ENCODE peak calls at places on chromosomes 12 and 14, in ten cellular contexts. One of them, this sample, is unnamed.

GRCh38 chr12:130969223-130969622 is 15.5 kb downstream of the ADGRD1 start:
- DNase-seq in pancreas: no peak
- DNase-seq in sigmoid colon: no peak
- DNase-seq in OCI-LY7: peak; percentile 79
- DNase-seq in PC-3: no peak
- DNase-seq in stomach: no peak
- DNase-seq in body of pancreas: no peak
- DNase-seq in CD8-positive, alpha-beta T cell: no peak
- DNase-seq in heart right ventricle: no peak
- DNase-seq in tibial artery: no peak
- DNase-seq in this sample: no peak

GRCh38 chr12:5587701-5588100 is 155.8 kb downstream of the NTF3 start:
- DNase-seq in pancreas: no peak
- DNase-seq in sigmoid colon: no peak
- DNase-seq in OCI-LY7: no peak
- DNase-seq in PC-3: no peak
- DNase-seq in stomach: no peak
- DNase-seq in body of pancreas: no peak
- DNase-seq in CD8-positive, alpha-beta T cell: no peak
- DNase-seq in heart right ventricle: no peak
- DNase-seq in tibial artery: no peak
- DNase-seq in this sample: no peak

GRCh38 chr12:38516418-38516817 is 199.8 kb downstream of the ALG10B start:
- DNase-seq in pancreas: no peak
- DNase-seq in sigmoid colon: no peak
- DNase-seq in OCI-LY7: no peak
- DNase-seq in PC-3: no peak
- DNase-seq in stomach: no peak
- DNase-seq in body of pancreas: no peak
- DNase-seq in CD8-positive, alpha-beta T cell: no peak
- DNase-seq in heart right ventricle: no peak
- DNase-seq in tibial artery: no peak
- DNase-seq in this sample: no peak

GRCh38 chr14:66920196-66920595 is 269.0 kb upstream of the GARIN2 start:
- DNase-seq in pancreas: no peak
- DNase-seq in sigmoid colon: no peak
- DNase-seq in OCI-LY7: no peak
- DNase-seq in PC-3: no peak
- DNase-seq in stomach: no peak
- DNase-seq in body of pancreas: no peak
- DNase-seq in CD8-positive, alpha-beta T cell: no peak
- DNase-seq in heart right ventricle: no peak
- DNase-seq in tibial artery: no peak
- DNase-seq in this sample: no peak

GRCh38 chr12:13205809-13206559 is 9.5 kb downstream of the EMP1 start:
- DNase-seq in pancreas: no peak
- DNase-seq in sigmoid colon: no peak
- DNase-seq in OCI-LY7: no peak
- DNase-seq in PC-3: peak; percentile 98
- DNase-seq in stomach: no peak
- DNase-seq in body of pancreas: no peak
- DNase-seq in CD8-positive, alpha-beta T cell: no peak
- DNase-seq in heart right ventricle: no peak
- DNase-seq in tibial artery: no peak
- DNase-seq in this sample: no peak

GRCh38 chr12:32155911-32156585 is 49.4 kb downstream of the BICD1 start:
- DNase-seq in pancreas: no peak
- DNase-seq in sigmoid colon: no peak
- DNase-seq in OCI-LY7: no peak
- DNase-seq in PC-3: no peak
- DNase-seq in stomach: no peak
- DNase-seq in body of pancreas: no peak
- DNase-seq in CD8-positive, alpha-beta T cell: no peak
- DNase-seq in heart right ventricle: no peak
- DNase-seq in tibial artery: no peak
- DNase-seq in this sample: no peak

GRCh38 chr12:15664491-15664890 is 124.7 kb downstream of the EPS8 start:
- DNase-seq in pancreas: no peak
- DNase-seq in sigmoid colon: no peak
- DNase-seq in OCI-LY7: no peak
- DNase-seq in PC-3: peak; percentile 76
- DNase-seq in stomach: no peak
- DNase-seq in body of pancreas: no peak
- DNase-seq in CD8-positive, alpha-beta T cell: no peak
- DNase-seq in heart right ventricle: no peak
- DNase-seq in tibial artery: no peak
- DNase-seq in this sample: no peak

GRCh38 chr14:21102472-21103164 is 1.8 kb downstream of the TMEM253 start:
- DNase-seq in pancreas: no peak
- DNase-seq in sigmoid colon: no peak
- DNase-seq in OCI-LY7: peak; percentile 44
- DNase-seq in PC-3: no peak
- DNase-seq in stomach: no peak
- DNase-seq in body of pancreas: no peak
- DNase-seq in CD8-positive, alpha-beta T cell: no peak
- DNase-seq in heart right ventricle: no peak
- DNase-seq in tibial artery: no peak
- DNase-seq in this sample: no peak

GRCh38 chr14:61713724-61714437 is 18.6 kb downstream of the HIF1A start:
- DNase-seq in pancreas: no peak
- DNase-seq in sigmoid colon: no peak
- DNase-seq in OCI-LY7: no peak
- DNase-seq in PC-3: no peak
- DNase-seq in stomach: no peak
- DNase-seq in body of pancreas: no peak
- DNase-seq in CD8-positive, alpha-beta T cell: no peak
- DNase-seq in heart right ventricle: no peak
- DNase-seq in tibial artery: no peak
- DNase-seq in this sample: no peak

GRCh38 chr14:61716956-61717355 is 21.6 kb downstream of the HIF1A start:
- DNase-seq in pancreas: no peak
- DNase-seq in sigmoid colon: no peak
- DNase-seq in OCI-LY7: no peak
- DNase-seq in PC-3: no peak
- DNase-seq in stomach: no peak
- DNase-seq in body of pancreas: no peak
- DNase-seq in CD8-positive, alpha-beta T cell: no peak
- DNase-seq in heart right ventricle: no peak
- DNase-seq in tibial artery: no peak
- DNase-seq in this sample: no peak

GRCh38 chr14:61712137-61712536 is 16.8 kb downstream of the HIF1A start:
- DNase-seq in pancreas: no peak
- DNase-seq in sigmoid colon: no peak
- DNase-seq in OCI-LY7: no peak
- DNase-seq in PC-3: no peak
- DNase-seq in stomach: no peak
- DNase-seq in body of pancreas: no peak
- DNase-seq in CD8-positive, alpha-beta T cell: no peak
- DNase-seq in heart right ventricle: no peak
- DNase-seq in tibial artery: no peak
- DNase-seq in this sample: no peak

GRCh38 chr14:61706096-61706690 is 10.9 kb downstream of the HIF1A start:
- DNase-seq in pancreas: no peak
- DNase-seq in sigmoid colon: no peak
- DNase-seq in OCI-LY7: no peak
- DNase-seq in PC-3: no peak
- DNase-seq in stomach: no peak
- DNase-seq in body of pancreas: no peak
- DNase-seq in CD8-positive, alpha-beta T cell: no peak
- DNase-seq in heart right ventricle: no peak
- DNase-seq in tibial artery: no peak
- DNase-seq in this sample: no peak

DNA sequence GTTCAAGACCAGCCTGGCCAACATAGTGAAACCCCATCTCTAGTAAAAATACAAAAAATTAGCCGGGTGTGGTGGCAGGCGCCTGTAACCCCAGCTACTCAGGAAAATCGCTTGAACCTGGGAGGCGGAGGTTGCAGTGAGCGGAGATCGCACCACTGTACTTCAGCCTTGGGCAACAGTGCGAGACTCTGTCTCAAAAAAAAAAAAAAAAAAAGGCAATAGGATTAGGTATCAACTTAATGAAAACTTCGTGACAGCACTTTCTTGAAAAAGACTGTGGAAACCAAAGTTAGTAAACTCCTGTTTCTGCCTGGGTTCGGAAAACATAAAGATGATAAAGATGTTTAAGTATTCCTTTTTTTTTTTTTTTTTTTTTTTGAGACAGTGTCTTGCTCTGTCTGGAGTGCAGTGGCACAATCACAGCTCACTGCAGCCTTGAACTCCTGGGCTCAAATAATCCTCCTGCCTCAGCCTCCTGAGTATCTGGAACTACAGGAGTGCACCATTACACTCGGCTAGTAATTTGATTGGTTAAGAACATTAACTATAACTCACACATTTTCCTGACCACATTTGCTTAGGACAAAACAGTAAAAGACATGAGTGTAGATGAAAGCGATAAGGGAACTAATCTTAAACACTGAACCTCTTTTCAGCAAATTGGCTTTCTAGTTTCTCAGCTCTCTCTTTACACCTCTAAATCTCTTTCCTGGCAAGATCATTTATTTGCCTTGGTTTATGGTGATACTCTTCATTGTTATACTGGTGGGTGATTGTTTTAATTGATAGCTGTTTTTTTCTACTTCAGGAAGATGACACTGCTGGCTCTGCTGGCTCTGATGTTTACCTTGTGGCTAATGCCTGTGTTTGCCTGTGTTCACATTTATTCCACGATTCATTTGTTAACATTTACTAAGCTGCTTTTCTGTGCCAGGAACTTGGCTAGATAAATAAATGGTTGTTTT is 15.8 kb downstream of the HIF1A start:
- DNase-seq in pancreas: no peak
- DNase-seq in sigmoid colon: no peak
- DNase-seq in OCI-LY7: peak; percentile 46
- DNase-seq in PC-3: peak; percentile 82
- DNase-seq in stomach: no peak
- DNase-seq in body of pancreas: no peak
- DNase-seq in CD8-positive, alpha-beta T cell: no peak
- DNase-seq in heart right ventricle: no peak
- DNase-seq in tibial artery: no peak
- DNase-seq in this sample: no peak
- H3K4me3 ChIP-seq in pancreas: no peak overlapping the region
- H3K4me3 ChIP-seq in sigmoid colon: no peak overlapping the region
- H3K4me3 ChIP-seq in OCI-LY7: peak overlapping the region; percentile 18
- H3K4me3 ChIP-seq in PC-3: no peak overlapping the region
- H3K4me3 ChIP-seq in stomach: no peak overlapping the region
- H3K4me3 ChIP-seq in body of pancreas: no peak overlapping the region
- H3K4me3 ChIP-seq in CD8-positive, alpha-beta T cell: no peak overlapping the region
- H3K4me3 ChIP-seq in heart right ventricle: no peak overlapping the region
- H3K4me3 ChIP-seq in tibial artery: no peak overlapping the region
- H3K4me3 ChIP-seq in this sample: no peak overlapping the region

DNA sequence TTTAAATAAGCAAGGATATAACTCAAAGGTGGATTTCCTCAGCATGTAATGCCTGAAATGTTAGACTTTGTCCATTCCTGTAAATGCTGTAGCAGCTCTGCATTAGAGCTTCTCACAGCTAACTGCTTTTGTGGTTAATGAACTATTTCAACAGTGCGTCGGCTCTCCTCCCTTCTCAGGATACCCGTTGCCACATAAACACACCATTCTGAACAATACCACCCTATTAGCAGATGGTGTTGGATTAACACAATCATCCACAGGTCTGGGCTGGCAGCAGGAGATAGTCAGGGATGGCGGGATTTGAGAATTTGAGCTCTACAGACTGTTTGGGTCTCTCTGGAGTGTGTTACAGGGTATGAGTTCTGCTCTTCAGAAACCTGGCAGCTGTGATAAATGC is 33.5 kb upstream of the C12orf42 start:
- DNase-seq in pancreas: no peak
- DNase-seq in sigmoid colon: no peak
- DNase-seq in OCI-LY7: no peak
- DNase-seq in PC-3: no peak
- DNase-seq in stomach: no peak
- DNase-seq in body of pancreas: no peak
- DNase-seq in CD8-positive, alpha-beta T cell: no peak
- DNase-seq in heart right ventricle: no peak
- DNase-seq in tibial artery: no peak
- DNase-seq in this sample: no peak
- H3K4me1 ChIP-seq in pancreas: no peaks in the 10 kb centered on the region
- H3K4me1 ChIP-seq in sigmoid colon: no peaks in the 10 kb centered on the region
- H3K4me1 ChIP-seq in OCI-LY7: no peaks in the 10 kb centered on the region
- H3K4me1 ChIP-seq in PC-3: no peaks in the 10 kb centered on the region
- H3K4me1 ChIP-seq in stomach: no peaks in the 10 kb centered on the region
- H3K4me1 ChIP-seq in body of pancreas: no peaks in the 10 kb centered on the region
- H3K4me1 ChIP-seq in CD8-positive, alpha-beta T cell: no peaks in the 10 kb centered on the region
- H3K4me1 ChIP-seq in heart right ventricle: no peaks in the 10 kb centered on the region
- H3K4me1 ChIP-seq in tibial artery: no peaks in the 10 kb centered on the region
- H3K4me1 ChIP-seq in this sample: no peaks in the 10 kb centered on the region

DNA sequence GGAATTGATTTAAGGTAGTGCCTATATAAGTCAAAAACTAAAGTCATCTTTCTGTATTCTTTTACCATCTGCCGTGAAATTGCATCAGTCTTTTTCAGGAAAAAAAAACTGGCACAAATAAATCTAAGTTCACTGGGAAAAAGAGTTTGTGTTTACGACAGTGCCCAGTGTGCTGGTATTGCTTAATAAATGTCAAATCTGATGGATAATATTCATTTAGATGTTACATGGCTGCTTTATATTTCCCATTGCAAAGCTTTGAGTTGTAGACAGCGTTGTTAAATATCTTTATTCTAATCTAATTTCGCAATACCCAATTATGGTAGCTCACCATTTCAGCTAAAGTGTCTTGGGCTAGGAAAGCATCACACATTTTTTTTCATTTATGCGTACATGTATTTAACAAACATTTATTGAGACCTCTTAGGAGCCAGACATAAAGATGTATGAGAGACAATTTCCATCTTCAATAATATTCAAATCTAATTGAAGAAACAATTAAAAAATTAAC is 1994.5 kb upstream of the FLRT2 start:
- DNase-seq in pancreas: no peak
- DNase-seq in sigmoid colon: no peak
- DNase-seq in OCI-LY7: no peak
- DNase-seq in PC-3: no peak
- DNase-seq in stomach: no peak
- DNase-seq in body of pancreas: no peak
- DNase-seq in CD8-positive, alpha-beta T cell: no peak
- DNase-seq in heart right ventricle: no peak
- DNase-seq in tibial artery: no peak
- DNase-seq in this sample: no peak
- H3K9me3 ChIP-seq in pancreas: no peaks in the 10 kb centered on the region
- H3K9me3 ChIP-seq in sigmoid colon: no peaks in the 10 kb centered on the region
- H3K9me3 ChIP-seq in OCI-LY7: no peaks in the 10 kb centered on the region
- H3K9me3 ChIP-seq in PC-3: peaks cover 23% of the 10 kb centered on the region
- H3K9me3 ChIP-seq in stomach: no peaks in the 10 kb centered on the region
- H3K9me3 ChIP-seq in body of pancreas: no peaks in the 10 kb centered on the region
- H3K9me3 ChIP-seq in CD8-positive, alpha-beta T cell: no peaks in the 10 kb centered on the region
- H3K9me3 ChIP-seq in heart right ventricle: no peaks in the 10 kb centered on the region
- H3K9me3 ChIP-seq in tibial artery: no peaks in the 10 kb centered on the region
- H3K9me3 ChIP-seq in this sample: no peaks in the 10 kb centered on the region

DNA sequence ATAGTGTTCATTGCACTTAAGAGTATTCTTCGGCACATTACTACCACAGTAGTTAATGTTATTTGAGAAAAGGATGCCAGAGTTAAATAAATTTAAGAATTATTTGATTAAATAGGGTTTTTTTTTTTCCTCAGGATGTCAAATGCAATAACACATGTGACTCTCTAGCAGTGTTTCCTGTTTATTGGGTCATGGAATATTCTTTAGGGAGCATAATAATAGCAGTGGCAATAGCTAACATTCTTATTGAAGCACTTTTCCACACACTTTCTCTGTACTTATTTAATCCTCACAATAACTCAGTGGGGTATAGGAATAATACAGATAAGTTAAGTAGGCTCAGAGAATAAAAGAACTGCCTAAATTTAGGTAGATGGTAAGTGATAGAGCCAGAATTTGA is 44.3 kb downstream of the SCYL2 start:
- DNase-seq in pancreas: no peak
- DNase-seq in sigmoid colon: no peak
- DNase-seq in OCI-LY7: no peak
- DNase-seq in PC-3: no peak
- DNase-seq in stomach: no peak
- DNase-seq in body of pancreas: no peak
- DNase-seq in CD8-positive, alpha-beta T cell: no peak
- DNase-seq in heart right ventricle: no peak
- DNase-seq in tibial artery: no peak
- DNase-seq in this sample: no peak
- H3K4me3 ChIP-seq in pancreas: no peak overlapping the region
- H3K4me3 ChIP-seq in sigmoid colon: no peak overlapping the region
- H3K4me3 ChIP-seq in OCI-LY7: no peak overlapping the region
- H3K4me3 ChIP-seq in PC-3: no peak overlapping the region
- H3K4me3 ChIP-seq in stomach: no peak overlapping the region
- H3K4me3 ChIP-seq in body of pancreas: no peak overlapping the region
- H3K4me3 ChIP-seq in CD8-positive, alpha-beta T cell: no peak overlapping the region
- H3K4me3 ChIP-seq in heart right ventricle: no peak overlapping the region
- H3K4me3 ChIP-seq in tibial artery: no peak overlapping the region
- H3K4me3 ChIP-seq in this sample: no peak overlapping the region

This sample was measured in heart left ventricle.